ENCODE peak calls at places on chromosomes 1 and 21, in five cellular contexts. U is transverse colon, H is fibroblast of lung, J is body of pancreas, O is astrocyte. F is an unnamed sample.
A peak's percentile ranks its signal among the peaks of the same experiment; 100 is the strongest.

GRCh38 chr1:2816786-2817185 is 15.3 kb upstream of the TTC34 start:
- DNase-seq in U (no peak), H (no peak), J (no peak), O (no peak), F (no peak)

GRCh38 chr1:90841477-90841876 is 124.4 kb upstream of the BARHL2 start:
- DNase-seq in U (no peak), H (no peak), J (no peak), O (no peak), F (no peak)

GRCh38 chr21:18041012-18041411 is 203.6 kb upstream of the CHODL start:
- DNase-seq in U (no peak), H (no peak), J (no peak), O (no peak), F (no peak)

GRCh38 chr1:161098161-161099068 is at the start of gene KLHDC9:
- DNase-seq in U (peak; percentile 91), H (peak; percentile 75), J (peak; percentile 95), O (peak; percentile 78), F (peak; percentile 71)

GRCh38 chr1:92934395-92935378 is 26.6 kb downstream of the DIPK1A start:
- DNase-seq in U (peak; percentile 24), H (peak; percentile 94), J (peak; percentile 30), O (peak; percentile 98), F (peak; percentile 99)

GRCh38 chr1:17010601-17011438 is 908 bp downstream of the ATP13A2 start:
- DNase-seq in U (peak; percentile 66), H (peak; percentile 21), J (peak; percentile 66), O (no peak), F (peak; percentile 56)

GRCh38 chr1:92488416-92488815 is 1.7 kb upstream of the GFI1 start:
- DNase-seq in U (no peak), H (no peak), J (no peak), O (no peak), F (no peak)

GRCh38 chr1:60126733-60127132 is 53.2 kb upstream of the C1orf87 start:
- DNase-seq in U (no peak), H (peak; percentile 12), J (no peak), O (no peak), F (no peak)

GRCh38 chr1:19360026-19360813 is 48.1 kb downstream of the SLC66A1 start:
- DNase-seq in U (no peak), H (no peak), J (no peak), O (no peak), F (no peak)

GRCh38 chr1:160522622-160523345 is at the start of gene SLAMF6:
- DNase-seq in U (peak; percentile 27), H (no peak), J (no peak), O (no peak), F (no peak)

GRCh38 chr1:92085727-92086126 is 5.6 kb downstream of the BTBD8 start:
- DNase-seq in U (no peak), H (peak; percentile 4), J (no peak), O (no peak), F (no peak)

GRCh38 chr1:197782719-197783328 is 7.5 kb upstream of the DENND1B start:
- DNase-seq in U (peak; percentile 36), H (no peak), J (no peak), O (no peak), F (no peak)

GRCh38 chr1:201405484-201405831 is 6.3 kb upstream of the LAD1 start:
- DNase-seq in U (peak; percentile 89), H (no peak), J (peak; percentile 66), O (peak; percentile 7), F (no peak)

GRCh38 chr21:35367558-35367957 is 318.5 kb upstream of the RUNX1 start:
- DNase-seq in U (no peak), H (no peak), J (no peak), O (no peak), F (no peak)

GRCh38 chr21:32316363-32317215 is 17.9 kb downstream of the MRAP start:
- DNase-seq in U (no peak), H (no peak), J (no peak), O (no peak), F (no peak)

GRCh38 chr1:32240140-32240951 is 6.7 kb upstream of the FAM167B start:
- DNase-seq in U (peak; percentile 87), H (peak; percentile 48), J (peak; percentile 93), O (peak; percentile 27), F (peak; percentile 43)

GRCh38 chr1:119631433-119632102 is 16.5 kb downstream of the ZNF697 start:
- DNase-seq in U (peak; percentile 84), H (peak; percentile 86), J (peak; percentile 90), O (peak; percentile 68), F (peak; percentile 75)

GRCh38 chr1:14946567-14947285 is 206.8 kb upstream of the TMEM51 start:
- DNase-seq in U (peak; percentile 21), H (peak; percentile 74), J (no peak), O (peak; percentile 82), F (peak; percentile 84)

GRCh38 chr1:14944471-14944981 is 209.0 kb upstream of the TMEM51 start:
- DNase-seq in U (no peak), H (no peak), J (no peak), O (no peak), F (no peak)

GRCh38 chr1:14945132-14946010 is 208.2 kb upstream of the TMEM51 start:
- DNase-seq in U (peak; percentile 50), H (peak; percentile 89), J (peak; percentile 58), O (peak; percentile 89), F (peak; percentile 96)

GRCh38 chr1:14947421-14947820 is 206.1 kb upstream of the TMEM51 start:
- DNase-seq in U (no peak), H (no peak), J (no peak), O (no peak), F (no peak)

DNA sequence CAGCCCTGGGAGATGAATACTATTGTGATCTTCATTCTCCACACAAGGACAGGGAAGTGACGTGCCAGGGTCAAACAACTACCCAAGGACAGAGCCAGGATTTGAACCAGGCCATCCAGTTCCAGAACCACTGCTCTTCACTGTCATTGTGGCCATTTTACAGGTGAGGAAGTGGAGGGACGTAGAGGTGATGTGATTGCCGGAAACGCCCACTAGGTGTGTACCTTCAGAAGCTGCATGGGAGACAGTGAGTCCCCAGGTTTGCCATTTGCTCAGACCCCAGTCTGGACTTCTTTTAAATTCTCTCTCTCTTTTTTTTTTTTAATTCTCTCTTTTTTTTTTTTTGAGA is 207.6 kb upstream of the TMEM51 start:
- DNase-seq in U (no peak), H (no peak), J (no peak), O (no peak), F (no peak)
- H3K4me3 ChIP-seq in U (no peak overlapping the region), H (peak overlapping the region; percentile 33), J (no peak overlapping the region), O (peak overlapping the region; percentile 41), F (peak overlapping the region; percentile 58)

DNA sequence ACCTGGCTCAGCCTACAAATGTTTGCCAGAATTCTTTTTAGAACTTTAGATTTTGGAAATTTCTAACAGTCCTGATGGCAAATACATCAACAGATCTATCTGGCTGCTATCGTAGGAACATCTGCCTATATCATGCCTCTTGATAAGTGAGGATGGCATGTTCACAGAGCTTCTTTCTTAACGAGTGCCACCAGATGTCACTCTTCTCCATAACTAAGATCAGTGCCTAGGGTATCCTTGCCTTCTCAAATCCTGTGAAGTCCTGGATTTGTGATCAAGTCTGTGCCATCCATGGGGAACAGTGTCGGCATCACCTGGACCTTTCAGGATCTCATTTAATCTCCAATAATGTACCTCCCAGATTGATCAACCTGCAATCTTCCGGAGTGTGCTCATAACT is 36.5 kb upstream of the CD5L start:
- DNase-seq in U (no peak), H (peak; percentile 56), J (no peak), O (peak; percentile 16), F (peak; percentile 55)
- TF ChIP-seq CTCF in U (peak; percentile 24), H (peak; percentile 33), J (no peak), O (peak; percentile 23), F (peak; percentile 54)

DNA sequence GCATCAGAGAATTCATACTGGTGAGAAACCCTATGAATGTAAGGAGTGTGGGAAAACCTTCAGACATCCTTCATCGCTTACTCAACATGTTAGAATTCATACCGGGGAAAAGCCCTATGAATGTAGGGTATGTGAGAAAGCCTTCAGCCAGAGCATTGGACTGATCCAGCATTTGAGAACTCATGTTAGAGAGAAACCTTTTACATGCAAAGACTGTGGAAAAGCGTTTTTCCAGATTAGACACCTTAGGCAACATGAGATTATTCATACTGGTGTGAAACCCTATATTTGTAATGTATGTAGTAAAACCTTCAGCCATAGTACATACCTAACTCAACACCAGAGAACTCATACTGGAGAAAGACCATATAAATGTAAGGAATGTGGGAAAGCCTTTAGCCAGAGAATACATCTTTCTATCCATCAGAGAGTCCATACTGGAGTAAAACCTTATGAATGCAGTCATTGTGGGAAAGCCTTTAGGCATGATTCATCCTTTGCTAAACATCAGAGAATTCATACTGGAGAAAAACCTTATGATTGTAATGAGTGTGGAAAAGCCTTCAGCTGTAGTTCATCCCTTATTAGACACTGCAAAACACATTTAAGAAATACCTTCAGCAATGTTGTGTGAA is 12.8 kb downstream of the ZFP69B start:
- DNase-seq in U (no peak), H (peak; percentile 16), J (no peak), O (peak; percentile 7), F (no peak)
- H3K4me3 ChIP-seq in U (no peak overlapping the region), H (no peak overlapping the region), J (no peak overlapping the region), O (no peak overlapping the region), F (no peak overlapping the region)

GRCh38 chr1:94741510-94741909 is 78.6 kb upstream of the SLC44A3 start:
- DNase-seq in U (no peak), H (no peak), J (no peak), O (no peak), F (no peak)
- TF ChIP-seq CTCF in U (no peak), H (no peak), J (no peak), O (no peak), F (no peak)

DNA sequence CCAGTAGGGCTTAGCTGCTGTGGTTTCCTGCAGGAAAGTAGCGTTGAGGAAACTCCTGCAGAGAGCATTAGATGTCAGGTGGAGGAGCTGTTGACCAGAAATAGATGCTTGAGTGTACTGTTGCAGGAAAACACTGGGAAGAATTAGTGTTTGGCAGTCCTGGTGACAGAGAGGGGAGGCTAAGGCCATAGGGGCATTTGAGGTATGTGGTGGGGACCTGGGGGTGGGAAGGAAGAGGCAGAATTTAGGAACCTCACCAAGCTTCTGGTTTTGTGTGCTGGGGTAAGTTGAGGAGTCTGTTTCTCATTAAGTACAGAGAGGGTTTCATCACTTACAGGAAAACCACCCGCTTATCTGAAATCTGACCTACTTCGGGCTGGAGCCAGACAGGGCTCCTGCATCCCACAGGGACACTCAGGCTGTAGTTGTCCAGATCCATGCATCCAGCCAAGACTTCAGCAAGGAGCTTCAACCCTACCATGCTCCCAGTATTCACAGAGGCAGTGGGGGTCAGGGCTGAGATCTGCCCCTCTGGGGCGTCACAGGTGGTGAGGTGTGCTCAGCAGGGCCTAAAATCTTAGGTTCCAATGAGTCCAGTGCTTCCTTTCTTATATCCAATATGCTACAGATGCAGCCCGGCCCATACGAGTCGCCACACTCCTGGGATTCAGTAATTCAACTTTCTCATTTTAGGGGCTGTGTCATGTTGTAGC is 15.1 kb downstream of the SH2D2A start:
- DNase-seq in U (no peak), H (peak; percentile 30), J (peak; percentile 36), O (peak; percentile 90), F (peak; percentile 97)
- H3K4me3 ChIP-seq in U (no peak overlapping the region), H (no peak overlapping the region), J (no peak overlapping the region), O (no peak overlapping the region), F (no peak overlapping the region)

GRCh38 chr1:52970149-52970548 is 43.1 kb downstream of the SCP2 start:
- DNase-seq in U (no peak), H (peak; percentile 47), J (no peak), O (peak; percentile 11), F (peak; percentile 18)
- TF ChIP-seq CTCF in U (no peak), H (no peak), J (no peak), O (peak; percentile 13), F (no peak)

GRCh38 chr1:184299796-184300195 is 87.0 kb upstream of the C1orf21 start:
- DNase-seq in U (no peak), H (no peak), J (no peak), O (no peak), F (no peak)
- H3K4me3 ChIP-seq in U (no peak overlapping the region), H (no peak overlapping the region), J (no peak overlapping the region), O (peak overlapping the region; percentile 31), F (no peak overlapping the region)